ENCODE peak calls at places on chromosome 7, in nine cellular contexts. S, P, T, H, W, Y, D, F and C are unnamed samples.

GRCh38 chr7:12133865-12134264 is 77.2 kb upstream of the TMEM106B start:
- DNase-seq in H (no peak), W (no peak), S (no peak), P (peak), D (no peak), F (peak), T (no peak), Y (no peak), C (peak)

GRCh38 chr7:33806284-33807157 is 98.8 kb upstream of the BMPER start:
- DNase-seq in W (no peak), F (no peak), P (no peak), H (no peak), T (peak), D (peak), Y (peak), S (peak), C (no peak)

GRCh38 chr7:64686493-64687184 is 20.7 kb downstream of the ZNF107 start:
- DNase-seq in P (no peak), S (no peak), T (no peak), D (no peak), F (peak), W (no peak), H (no peak), Y (no peak), C (no peak)

GRCh38 chr7:148856035-148856881 is 27.8 kb downstream of the EZH2 start:
- DNase-seq in T (peak), Y (no peak), H (no peak), S (peak), W (peak), F (peak), P (peak), D (no peak), C (peak)

GRCh38 chr7:99380032-99380822 is 5.7 kb downstream of the ARPC1B start:
- DNase-seq in W (no peak), P (no peak), Y (peak), F (peak), S (peak), H (no peak), D (no peak), T (peak), C (no peak)

GRCh38 chr7:9082203-9082602 is 648.8 kb downstream of the NXPH1 start:
- DNase-seq in S (no peak), F (no peak), D (no peak), Y (no peak), W (no peak), T (no peak), H (no peak), P (no peak), C (no peak)

GRCh38 chr7:90188281-90188680 is 23.3 kb upstream of the STEAP2 start:
- DNase-seq in Y (no peak), F (peak), T (no peak), S (no peak), D (no peak), P (peak), H (no peak), W (no peak), C (peak)

GRCh38 chr7:38374507-38374906 is 101.1 kb upstream of the TARP start:
- DNase-seq in W (no peak), Y (no peak), H (no peak), S (peak), T (peak), D (no peak), F (no peak), P (peak), C (peak)

GRCh38 chr7:31775511-31775910 is 88.5 kb downstream of the PPP1R17 start:
- DNase-seq in H (no peak), T (no peak), W (no peak), S (no peak), Y (no peak), F (no peak), D (no peak), P (no peak), C (peak)

GRCh38 chr7:130903358-130903974 is 169.5 kb upstream of the KLF14 start:
- DNase-seq in S (peak), H (no peak), F (no peak), W (no peak), Y (no peak), T (peak), P (peak), D (no peak), C (no peak)

GRCh38 chr7:67696878-67697277 is 700.2 kb downstream of the TYW1 start:
- DNase-seq in F (no peak), H (no peak), Y (no peak), P (peak), S (no peak), T (no peak), W (no peak), D (no peak), C (no peak)

GRCh38 chr7:99201027-99201426 is 6.9 kb downstream of the KPNA7 start:
- DNase-seq in H (no peak), S (peak), F (no peak), Y (no peak), T (no peak), P (peak), W (no peak), D (no peak), C (no peak)

DNA sequence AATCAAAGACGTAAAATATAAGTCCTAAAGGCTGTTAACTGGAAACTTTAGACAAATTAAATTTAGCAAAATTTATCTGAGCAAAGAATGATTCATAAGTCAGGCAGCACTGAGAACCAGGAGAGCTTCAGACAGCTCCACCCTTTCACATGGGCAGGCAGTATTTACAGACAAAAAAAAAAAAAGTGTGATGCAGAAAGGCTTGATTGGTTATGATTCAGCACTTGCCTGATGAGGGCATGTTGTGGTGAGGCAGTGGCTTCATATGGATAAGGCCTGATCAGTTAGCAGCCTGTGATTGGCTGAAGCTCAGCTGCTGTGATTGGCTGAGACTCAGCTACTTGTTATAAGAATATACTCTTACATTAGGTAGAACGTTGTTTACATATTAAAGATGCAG is 495.4 kb upstream of the POM121L12 start:
- DNase-seq in S (no peak), W (no peak), P (peak), T (no peak), H (no peak), D (no peak), Y (no peak), F (no peak), C (no peak)
- TF ChIP-seq POLR2A in S (no peak), W (no peak), P (no peak), T (no peak), H (no peak), D (no peak), Y (no peak), F (no peak), C (no peak)

GRCh38 chr7:135205850-135206249 is 5.5 kb downstream of the WDR91 start:
- DNase-seq in S (no peak), P (no peak), H (no peak), W (no peak), Y (no peak), D (no peak), T (no peak), F (no peak), C (no peak)

GRCh38 chr7:135206887-135207738 is 4.2 kb downstream of the WDR91 start:
- DNase-seq in S (no peak), F (no peak), P (no peak), Y (no peak), D (no peak), H (no peak), W (no peak), T (no peak), C (no peak)

GRCh38 chr7:135208417-135208793 is 2.9 kb downstream of the WDR91 start:
- DNase-seq in Y (no peak), D (no peak), P (no peak), S (no peak), W (no peak), H (no peak), T (no peak), F (no peak), C (peak)

GRCh38 chr7:135209225-135209834 is 2.0 kb downstream of the WDR91 start:
- DNase-seq in F (no peak), Y (no peak), W (no peak), T (no peak), P (no peak), H (no peak), D (no peak), S (no peak), C (peak)

DNA sequence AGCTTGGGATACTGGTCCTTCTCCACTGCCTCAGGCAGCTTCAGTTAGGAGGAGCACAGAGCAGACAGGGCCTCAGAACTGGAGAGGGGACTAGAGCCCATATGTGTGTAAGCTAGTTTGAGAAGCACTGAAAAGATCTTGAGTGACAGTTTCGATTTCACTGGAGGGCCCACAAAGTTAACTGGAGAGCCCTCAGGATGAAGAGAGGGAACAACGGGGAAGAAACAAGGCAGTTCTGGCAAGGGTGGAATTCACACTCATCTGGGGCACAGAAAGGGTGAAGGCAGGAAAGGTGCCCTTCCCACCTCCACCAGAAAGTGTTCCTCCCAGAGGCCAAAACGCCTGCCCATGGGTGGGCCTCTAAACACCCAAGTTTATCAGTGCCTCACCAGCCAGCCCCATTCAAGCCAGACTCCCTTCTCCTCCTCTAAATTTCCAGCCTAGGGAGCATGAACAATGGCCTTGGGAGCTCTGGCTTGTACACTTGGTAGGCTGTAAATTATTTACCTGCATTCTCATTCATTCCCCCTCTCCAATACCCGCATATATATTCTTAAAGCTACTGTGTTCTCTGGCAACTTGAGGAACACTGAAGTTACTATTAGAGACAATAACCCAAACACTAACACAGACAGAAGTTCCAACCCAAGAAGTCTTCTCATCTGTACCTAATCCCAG is 3.4 kb downstream of the WDR91 start:
- DNase-seq in H (no peak), F (no peak), D (no peak), P (no peak), T (no peak), S (no peak), W (no peak), Y (no peak), C (peak)
- H3K27ac ChIP-seq in H (no peak), F (no peak), D (no peak), P (no peak), T (no peak), S (no peak), W (no peak), Y (no peak), C (peak)

DNA sequence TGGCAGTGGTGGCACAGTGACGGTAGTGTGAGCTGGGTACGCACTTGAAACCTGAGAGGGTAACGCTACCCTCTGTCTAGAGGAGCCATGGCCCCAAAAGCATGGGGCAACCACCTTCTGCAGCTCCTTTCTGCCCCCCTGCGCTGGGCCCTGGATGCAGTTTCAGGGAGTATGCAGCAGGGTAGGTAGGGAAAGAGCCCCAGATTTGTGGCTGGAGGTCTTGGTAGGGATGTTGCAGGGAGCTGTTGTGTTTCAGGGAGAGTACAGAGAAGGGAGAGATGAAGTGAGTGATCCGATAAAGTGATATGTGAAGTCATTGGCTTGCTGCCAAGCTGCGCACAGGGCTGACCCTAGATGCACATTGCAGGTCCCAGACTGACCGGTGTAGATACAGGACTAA is 2.7 kb upstream of the PGAM2 start:
- DNase-seq in T (no peak), D (no peak), Y (no peak), F (no peak), S (peak), W (peak), P (no peak), H (peak), C (peak)
- TF ChIP-seq POLR2A in T (no peak), D (no peak), Y (no peak), F (no peak), S (peak), W (peak), P (no peak), H (no peak), C (no peak)

GRCh38 chr7:68911754-68912153 is 686.5 kb upstream of the AUTS2 start:
- DNase-seq in T (no peak), D (no peak), Y (no peak), F (no peak), H (no peak), S (no peak), W (no peak), P (no peak), C (no peak)

DNA sequence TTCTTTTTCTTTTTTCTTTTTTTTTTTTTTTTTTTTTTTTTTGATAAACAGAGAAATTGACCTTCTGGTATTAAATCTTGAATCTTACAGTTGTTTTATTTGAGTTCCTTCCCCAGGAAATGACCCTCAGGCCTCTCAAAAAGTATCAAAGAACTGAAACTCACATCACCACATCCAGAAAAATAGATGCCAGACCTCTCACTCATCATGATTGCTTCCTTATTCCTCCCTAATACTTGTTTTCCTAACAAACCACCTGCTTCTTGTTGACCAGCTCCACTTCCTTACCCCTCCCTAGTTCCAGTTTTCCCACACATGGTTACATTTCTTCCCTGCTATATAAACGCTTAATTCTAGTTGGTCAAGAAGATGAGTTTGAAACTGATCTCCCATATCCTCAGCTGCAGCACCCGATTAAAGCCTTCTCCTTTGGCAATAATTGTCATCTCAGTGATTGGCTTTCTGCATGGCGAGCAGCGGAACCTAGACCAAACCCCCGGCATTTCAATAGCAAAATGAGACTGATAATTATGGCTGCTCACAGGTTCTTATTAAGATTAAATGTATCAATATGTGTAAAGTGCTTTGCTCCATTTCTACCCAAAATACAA is 681.1 kb upstream of the AUTS2 start:
- DNase-seq in F (no peak), Y (no peak), H (no peak), P (no peak), S (no peak), T (no peak), W (no peak), D (no peak), C (no peak)
- H3K27ac ChIP-seq in F (no peak), Y (no peak), H (no peak), P (no peak), S (no peak), T (no peak), W (no peak), D (no peak), C (no peak)

GRCh38 chr7:66187894-66188293 is 17.2 kb upstream of the TPST1 start:
- DNase-seq in Y (peak), F (no peak), S (no peak), D (no peak), H (peak), W (peak), P (no peak), T (no peak), C (peak)
- TF ChIP-seq POLR2A in Y (no peak), F (no peak), S (no peak), D (no peak), H (no peak), W (no peak), P (no peak), T (no peak), C (no peak)

DNA sequence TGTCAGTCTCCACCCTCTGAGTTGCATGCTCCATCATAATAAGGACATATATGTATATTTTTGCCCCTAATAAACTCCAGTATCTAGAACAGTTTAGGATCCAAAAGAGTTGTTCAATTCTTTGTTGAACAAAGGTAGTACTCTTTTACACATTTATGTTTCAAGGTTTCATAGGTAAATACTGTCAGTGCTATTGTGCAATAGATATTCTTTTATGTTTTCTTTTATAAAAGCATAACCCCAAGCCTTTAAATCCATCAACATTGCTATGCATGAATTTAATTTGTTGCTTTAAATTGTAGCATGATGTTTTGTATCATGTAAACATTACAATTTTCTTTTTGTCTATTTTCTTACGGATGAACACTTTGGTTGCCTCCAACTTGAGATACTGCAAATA is 469.7 kb upstream of the COBL start:
- DNase-seq in W (no peak), S (no peak), Y (no peak), H (no peak), D (no peak), F (no peak), P (no peak), T (no peak), C (no peak)
- H3K27ac ChIP-seq in W (no peak), S (no peak), Y (no peak), H (no peak), D (no peak), F (no peak), P (no peak), T (no peak), C (no peak)

GRCh38 chr7:28328822-28329615 is 83.3 kb upstream of the CREB5 start:
- DNase-seq in Y (no peak), H (no peak), S (no peak), T (no peak), W (no peak), P (no peak), F (no peak), D (peak), C (no peak)
- TF ChIP-seq POLR2A in Y (no peak), H (no peak), S (no peak), T (no peak), W (no peak), P (no peak), F (no peak), D (no peak), C (no peak)